ENCODE peak calls at places on chromosomes 7 and 10, in seven cellular contexts. I, N, G, C, S, K and M are unnamed samples.

GRCh38 chr10:76315240-76315639 is 883.8 kb downstream of the LRMDA start:
- DNase-seq in S (no peak), C (no peak), G (no peak), N (no peak), K (no peak), I (no peak), M (no peak)

GRCh38 chr10:79381804-79382221 is 34.5 kb downstream of the PPIF start:
- DNase-seq in N (peak; percentile 28), I (peak; percentile 84), K (no peak), G (no peak), C (peak; percentile 4), S (no peak), M (no peak)

GRCh38 chr7:38580485-38580884 is 50.7 kb downstream of the AMPH start:
- DNase-seq in S (no peak), G (no peak), N (no peak), C (no peak), K (no peak), I (no peak), M (no peak)

GRCh38 chr7:41122256-41122987 is 580.5 kb downstream of the INHBA start:
- DNase-seq in N (no peak), I (no peak), S (no peak), K (no peak), C (no peak), G (no peak), M (no peak)

GRCh38 chr7:140989068-140989467 is 25.7 kb downstream of the MRPS33 start:
- DNase-seq in N (no peak), K (no peak), I (no peak), C (no peak), G (no peak), S (peak; percentile 82), M (no peak)

GRCh38 chr7:101243786-101244384 is 996 bp downstream of the FIS1 start:
- DNase-seq in S (peak; percentile 82), G (peak; percentile 84), C (peak; percentile 78), K (no peak), I (no peak), N (no peak), M (no peak)

GRCh38 chr7:460374-461117 is 59.1 kb downstream of the PDGFA start:
- DNase-seq in G (no peak), C (no peak), I (peak; percentile 38), S (no peak), K (no peak), N (no peak), M (no peak)

GRCh38 chr7:98178321-98178720 is 32.9 kb upstream of the BHLHA15 start:
- DNase-seq in C (no peak), K (no peak), I (no peak), N (peak; percentile 97), S (no peak), G (no peak), M (no peak)

GRCh38 chr7:129169171-129169643 is 19.2 kb upstream of the SMO start:
- DNase-seq in K (no peak), N (peak; percentile 41), S (peak; percentile 21), G (no peak), C (no peak), I (no peak), M (no peak)

GRCh38 chr10:101669181-101669580 is 25.8 kb downstream of the FBXW4 start:
- DNase-seq in I (no peak), S (no peak), N (no peak), K (no peak), C (no peak), G (no peak), M (no peak)

GRCh38 chr10:120336910-120337540 is 120.0 kb upstream of the PLPP4 start:
- DNase-seq in G (peak; percentile 3), N (peak; percentile 56), K (peak; percentile 42), C (peak; percentile 63), S (peak; percentile 48), I (peak; percentile 11), M (no peak)

GRCh38 chr7:151125835-151126481 is 39.7 kb downstream of the AGAP3 start:
- DNase-seq in N (no peak), G (no peak), I (no peak), K (no peak), C (no peak), S (peak; percentile 36), M (no peak)

GRCh38 chr10:131723601-131724530 is 176.9 kb upstream of the PPP2R2D start:
- DNase-seq in C (no peak), G (no peak), S (no peak), K (no peak), N (no peak), I (no peak), M (no peak)
- H3K9me3 ChIP-seq in C (no peaks in the 10 kb centered on the region), G (no peaks in the 10 kb centered on the region), S (no peaks in the 10 kb centered on the region), K (no peaks in the 10 kb centered on the region), N (no peaks in the 10 kb centered on the region), I (peaks cover 43% of the 10 kb centered on the region), M (no peaks in the 10 kb centered on the region)

GRCh38 chr7:158488225-158488889 is 99.3 kb downstream of the PTPRN2 start:
- DNase-seq in G (no peak), S (no peak), K (no peak), N (no peak), C (peak; percentile 84), I (no peak), M (no peak)

GRCh38 chr7:158489462-158490155 is 98.0 kb downstream of the PTPRN2 start:
- DNase-seq in I (no peak), N (no peak), K (no peak), S (no peak), C (no peak), G (no peak), M (no peak)

GRCh38 chr7:158491094-158491493 is 96.5 kb downstream of the PTPRN2 start:
- DNase-seq in N (no peak), S (no peak), I (no peak), K (no peak), G (no peak), C (no peak), M (no peak)

GRCh38 chr7:158492372-158492771 is 95.3 kb downstream of the PTPRN2 start:
- DNase-seq in C (no peak), S (no peak), N (no peak), G (no peak), I (no peak), K (no peak), M (no peak)

DNA sequence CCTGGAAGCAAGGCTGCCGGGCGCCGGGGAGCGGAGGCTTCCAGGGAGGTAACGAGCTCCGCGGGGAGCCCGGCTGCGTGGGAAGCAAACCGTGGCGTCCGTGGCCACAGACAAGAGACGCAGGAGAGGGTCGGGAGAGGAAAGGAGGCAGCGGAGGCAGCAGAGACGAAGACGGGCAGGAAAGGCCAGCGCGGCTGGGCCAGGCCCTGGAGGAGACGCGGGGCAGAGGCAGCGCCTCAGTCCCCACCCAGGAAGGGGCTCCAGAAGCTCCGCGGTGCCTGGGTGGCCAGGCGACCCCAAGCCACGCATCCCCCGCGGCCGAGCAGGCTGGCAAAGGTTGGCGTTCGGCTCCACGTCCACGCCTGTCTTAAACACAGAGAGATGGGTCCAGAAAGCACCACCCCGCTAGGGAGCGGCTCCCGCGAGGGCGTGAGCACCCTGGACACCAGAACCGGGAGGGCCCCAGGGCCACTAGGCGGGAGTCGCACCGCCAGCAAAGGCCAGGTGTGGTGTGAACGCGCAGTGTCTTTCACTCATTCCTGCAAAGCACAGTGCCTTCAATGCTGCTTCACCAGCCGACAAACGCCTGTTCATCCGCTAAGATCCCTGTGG is 97.3 kb downstream of the PTPRN2 start:
- DNase-seq in C (no peak), N (no peak), K (no peak), G (no peak), S (no peak), I (no peak), M (no peak)
- H3K9me3 ChIP-seq in C (no peaks in the 10 kb centered on the region), N (no peaks in the 10 kb centered on the region), K (no peaks in the 10 kb centered on the region), G (no peaks in the 10 kb centered on the region), S (no peaks in the 10 kb centered on the region), I (peaks cover 46% of the 10 kb centered on the region), M (no peaks in the 10 kb centered on the region)

DNA sequence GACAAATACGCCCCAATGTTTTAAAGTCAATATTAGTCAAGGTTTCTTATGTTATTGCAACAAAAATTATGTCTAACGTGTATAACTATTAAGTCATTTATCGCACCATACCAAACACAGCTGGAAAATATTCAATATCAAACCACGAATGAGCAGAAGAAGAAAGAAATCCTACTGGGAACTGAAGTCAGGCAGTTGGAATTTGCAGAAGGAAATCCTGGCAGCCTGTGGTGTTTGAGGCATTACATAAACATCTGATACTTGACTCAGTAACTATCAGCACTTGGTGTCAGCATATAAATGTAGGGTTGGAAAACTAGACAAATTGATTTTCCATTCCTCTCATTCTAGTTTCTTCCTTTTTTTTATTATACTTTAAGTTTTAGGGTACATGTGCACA is 83.4 kb upstream of the NUPR2 start:
- DNase-seq in K (no peak), C (no peak), S (no peak), N (no peak), I (no peak), G (no peak), M (no peak)
- H3K9me3 ChIP-seq in K (no peaks in the 10 kb centered on the region), C (no peaks in the 10 kb centered on the region), S (no peaks in the 10 kb centered on the region), N (no peaks in the 10 kb centered on the region), I (peaks cover 3% of the 10 kb centered on the region), G (peaks cover 3% of the 10 kb centered on the region), M (no peaks in the 10 kb centered on the region)

DNA sequence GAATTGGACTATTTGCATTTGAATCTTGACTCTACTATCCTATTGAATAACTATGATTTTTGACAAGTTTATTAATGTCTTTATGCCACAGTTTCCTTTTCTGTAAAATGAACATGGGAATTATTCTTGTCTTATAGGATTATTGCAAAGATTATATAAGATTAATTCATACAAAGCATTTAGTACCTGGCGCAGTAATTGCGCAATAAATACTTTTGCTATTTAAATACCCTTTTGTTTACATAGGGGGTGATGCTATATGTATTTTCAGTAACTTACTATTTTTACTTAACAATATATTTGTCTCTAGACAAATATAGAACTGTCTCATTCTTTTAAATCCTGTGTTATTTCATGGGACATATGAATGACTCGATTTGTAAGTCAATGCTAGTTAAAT is 5.3 kb downstream of the MINPP1 start:
- DNase-seq in K (no peak), S (no peak), C (no peak), N (no peak), G (no peak), I (no peak), M (no peak)
- H3K9me3 ChIP-seq in K (no peaks in the 10 kb centered on the region), S (no peaks in the 10 kb centered on the region), C (no peaks in the 10 kb centered on the region), N (no peaks in the 10 kb centered on the region), G (no peaks in the 10 kb centered on the region), I (no peaks in the 10 kb centered on the region), M (no peaks in the 10 kb centered on the region)

GRCh38 chr7:64639267-64640001 is 26.5 kb upstream of the ZNF107 start:
- DNase-seq in I (no peak), G (no peak), K (no peak), S (no peak), N (no peak), C (peak; percentile 11), M (no peak)
- H3K9me3 ChIP-seq in I (peaks cover 8% of the 10 kb centered on the region), G (peaks cover 16% of the 10 kb centered on the region), K (no peaks in the 10 kb centered on the region), S (no peaks in the 10 kb centered on the region), N (no peaks in the 10 kb centered on the region), C (no peaks in the 10 kb centered on the region), M (no peaks in the 10 kb centered on the region)

GRCh38 chr10:37057280-37057679 is 68.1 kb upstream of the ANKRD30A start:
- DNase-seq in I (no peak), S (peak; percentile 27), G (no peak), K (no peak), C (no peak), N (no peak), M (no peak)

GRCh38 chr10:37053476-37053875 is 71.9 kb upstream of the ANKRD30A start:
- DNase-seq in I (no peak), K (no peak), C (no peak), S (no peak), N (no peak), G (no peak), M (no peak)
- H3K9me3 ChIP-seq in I (peaks cover 2% of the 10 kb centered on the region), K (no peaks in the 10 kb centered on the region), C (peaks cover 7% of the 10 kb centered on the region), S (peaks cover 2% of the 10 kb centered on the region), N (no peaks in the 10 kb centered on the region), G (peaks cover 14% of the 10 kb centered on the region), M (no peaks in the 10 kb centered on the region)